ENCODE peak calls at places on chromosome 4, in eight cellular contexts. K, V, C, U, M, N, I and X are unnamed samples. For H3K4me1, the result is how much of the 10 kb centered on the place peaks cover.

GRCh38 chr4:121377065-121377464 is 3.8 kb downstream of the QRFPR start:
- DNase-seq in K (no peak), V (no peak), C (no peak), U (no peak), M (no peak), N (no peak), I (no peak), X (no peak)

GRCh38 chr4:108372678-108373077 is 203.9 kb upstream of the LEF1 start:
- DNase-seq in K (no peak), V (no peak), C (no peak), U (no peak), M (no peak), N (no peak), I (peak), X (peak)

GRCh38 chr4:95929448-95930064 is 89.7 kb downstream of the PDHA2 start:
- DNase-seq in K (no peak), V (no peak), C (no peak), U (peak), M (no peak), N (no peak), I (no peak), X (no peak)

GRCh38 chr4:108060686-108061321 is 71.1 kb downstream of the HADH start:
- DNase-seq in K (no peak), V (no peak), C (no peak), U (no peak), M (no peak), N (no peak), I (no peak), X (no peak)

GRCh38 chr4:84915396-84915780 is 51.1 kb downstream of the WDFY3 start:
- DNase-seq in K (no peak), V (no peak), C (no peak), U (no peak), M (no peak), N (peak), I (no peak), X (no peak)

GRCh38 chr4:186722856-186723206 is 825 bp downstream of the FAT1 start:
- DNase-seq in K (no peak), V (no peak), C (no peak), U (no peak), M (no peak), N (peak), I (no peak), X (no peak)

GRCh38 chr4:99832313-99832712 is 15.7 kb downstream of the DAPP1 start:
- DNase-seq in K (no peak), V (peak), C (no peak), U (peak), M (no peak), N (no peak), I (no peak), X (no peak)

GRCh38 chr4:153521467-153521866 is 55.3 kb downstream of the TMEM131L start:
- DNase-seq in K (no peak), V (no peak), C (no peak), U (no peak), M (no peak), N (no peak), I (no peak), X (peak)

GRCh38 chr4:117664706-117665444 is 369.4 kb upstream of the NDST3 start:
- DNase-seq in K (no peak), V (no peak), C (no peak), U (no peak), M (no peak), N (no peak), I (no peak), X (no peak)

GRCh38 chr4:138178566-138178965 is 63.6 kb downstream of the SLC7A11 start:
- DNase-seq in K (no peak), V (no peak), C (no peak), U (no peak), M (no peak), N (peak), I (no peak), X (no peak)

GRCh38 chr4:15035152-15035551 is 32.9 kb downstream of the CPEB2 start:
- DNase-seq in K (no peak), V (peak), C (no peak), U (no peak), M (no peak), N (no peak), I (no peak), X (no peak)

GRCh38 chr4:150318971-150319370 is 240.7 kb downstream of the DCLK2 start:
- DNase-seq in K (no peak), V (no peak), C (no peak), U (no peak), M (no peak), N (no peak), I (no peak), X (no peak)

GRCh38 chr4:108922191-108922590 is 159.3 kb upstream of the ETNPPL start:
- DNase-seq in K (no peak), V (no peak), C (no peak), U (no peak), M (no peak), N (no peak), I (no peak), X (no peak)

GRCh38 chr4:24010994-24011393 is 121.1 kb upstream of the PPARGC1A start:
- DNase-seq in K (no peak), V (no peak), C (no peak), U (peak), M (no peak), N (no peak), I (no peak), X (no peak)

GRCh38 chr4:115433501-115433900 is 320.1 kb upstream of the NDST4 start:
- DNase-seq in K (no peak), V (no peak), C (no peak), U (no peak), M (no peak), N (no peak), I (no peak), X (no peak)

GRCh38 chr4:88177981-88178632 is 19.7 kb upstream of the ABCG2 start:
- DNase-seq in K (peak), V (peak), C (no peak), U (peak), M (no peak), N (peak), I (no peak), X (no peak)

GRCh38 chr4:118772149-118773081 is 63.5 kb downstream of the SEC24D start:
- DNase-seq in K (no peak), V (peak), C (no peak), U (peak), M (no peak), N (peak), I (peak), X (no peak)

GRCh38 chr4:21451032-21451431 is 497.5 kb downstream of the KCNIP4 start:
- DNase-seq in K (no peak), V (no peak), C (no peak), U (no peak), M (no peak), N (peak), I (no peak), X (no peak)

GRCh38 chr4:10403633-10404445 is 53.4 kb downstream of the ZNF518B start:
- DNase-seq in K (no peak), V (peak), C (no peak), U (peak), M (no peak), N (peak), I (peak), X (no peak)

GRCh38 chr4:127124919-127125318 is 507.8 kb upstream of the INTU start:
- DNase-seq in K (no peak), V (peak), C (no peak), U (peak), M (no peak), N (peak), I (no peak), X (no peak)

GRCh38 chr4:30720021-30720655 is at the start of gene PCDH7:
- DNase-seq in K (peak), V (peak), C (peak), U (peak), M (peak), N (peak), I (no peak), X (no peak)

GRCh38 chr4:55512922-55513571 is 33.7 kb downstream of the CLOCK start:
- DNase-seq in K (no peak), V (no peak), C (no peak), U (no peak), M (no peak), N (peak), I (no peak), X (no peak)

GRCh38 chr4:111678908-111679307 is 466.3 kb upstream of the FAM241A start:
- DNase-seq in K (no peak), V (no peak), C (no peak), U (no peak), M (no peak), N (no peak), I (no peak), X (no peak)

GRCh38 chr4:45094676-45095075 is 368.3 kb upstream of the GNPDA2 start:
- DNase-seq in K (no peak), V (no peak), C (no peak), U (no peak), M (no peak), N (peak), I (no peak), X (no peak)

GRCh38 chr4:164027805-164028204 is 533.3 kb downstream of the TMA16 start:
- DNase-seq in K (no peak), V (no peak), C (no peak), U (no peak), M (no peak), N (no peak), I (no peak), X (no peak)

GRCh38 chr4:136743238-136743637 is 789.1 kb downstream of the PCDH18 start:
- DNase-seq in K (no peak), V (no peak), C (no peak), U (no peak), M (no peak), N (no peak), I (no peak), X (no peak)

GRCh38 chr4:73704314-73705055 is 35.9 kb upstream of the CXCL8 start:
- DNase-seq in K (peak), V (peak), C (peak), U (peak), M (peak), N (peak), I (no peak), X (no peak)

GRCh38 chr4:76364763-76365162 is 56.2 kb downstream of the CCDC158 start:
- DNase-seq in K (no peak), V (no peak), C (no peak), U (no peak), M (no peak), N (no peak), I (no peak), X (no peak)

GRCh38 chr4:127698789-127699200 is 31.4 kb upstream of the SLC25A31 start:
- DNase-seq in K (peak), V (no peak), C (no peak), U (no peak), M (no peak), N (peak), I (no peak), X (no peak)

GRCh38 chr4:10160280-10160856 is 43.8 kb upstream of the WDR1 start:
- DNase-seq in K (no peak), V (peak), C (no peak), U (peak), M (no peak), N (peak), I (no peak), X (no peak)

GRCh38 chr4:10944321-10944720 is 259.8 kb upstream of the CLNK start:
- DNase-seq in K (no peak), V (peak), C (no peak), U (no peak), M (no peak), N (no peak), I (no peak), X (no peak)

GRCh38 chr4:83011779-83012630 is 1.4 kb upstream of the LIN54 start:
- DNase-seq in K (peak), V (peak), C (no peak), U (peak), M (peak), N (peak), I (no peak), X (no peak)

GRCh38 chr4:15197005-15197404 is 194.7 kb downstream of the CPEB2 start:
- DNase-seq in K (no peak), V (peak), C (no peak), U (peak), M (no peak), N (peak), I (no peak), X (no peak)

GRCh38 chr4:16176621-16177020 is 49.6 kb downstream of the TAPT1 start:
- DNase-seq in K (no peak), V (no peak), C (no peak), U (no peak), M (no peak), N (no peak), I (no peak), X (no peak)

GRCh38 chr4:122712782-122713181 is 19.7 kb upstream of the BBS12 start:
- DNase-seq in K (no peak), V (no peak), C (no peak), U (no peak), M (no peak), N (peak), I (no peak), X (no peak)

GRCh38 chr4:150534818-150535217 is 47.1 kb upstream of the MAB21L2 start:
- DNase-seq in K (no peak), V (no peak), C (no peak), U (no peak), M (no peak), N (no peak), I (no peak), X (no peak)

GRCh38 chr4:72457158-72457557 is 111.9 kb downstream of the ADAMTS3 start:
- DNase-seq in K (no peak), V (no peak), C (no peak), U (no peak), M (no peak), N (no peak), I (no peak), X (no peak)

DNA sequence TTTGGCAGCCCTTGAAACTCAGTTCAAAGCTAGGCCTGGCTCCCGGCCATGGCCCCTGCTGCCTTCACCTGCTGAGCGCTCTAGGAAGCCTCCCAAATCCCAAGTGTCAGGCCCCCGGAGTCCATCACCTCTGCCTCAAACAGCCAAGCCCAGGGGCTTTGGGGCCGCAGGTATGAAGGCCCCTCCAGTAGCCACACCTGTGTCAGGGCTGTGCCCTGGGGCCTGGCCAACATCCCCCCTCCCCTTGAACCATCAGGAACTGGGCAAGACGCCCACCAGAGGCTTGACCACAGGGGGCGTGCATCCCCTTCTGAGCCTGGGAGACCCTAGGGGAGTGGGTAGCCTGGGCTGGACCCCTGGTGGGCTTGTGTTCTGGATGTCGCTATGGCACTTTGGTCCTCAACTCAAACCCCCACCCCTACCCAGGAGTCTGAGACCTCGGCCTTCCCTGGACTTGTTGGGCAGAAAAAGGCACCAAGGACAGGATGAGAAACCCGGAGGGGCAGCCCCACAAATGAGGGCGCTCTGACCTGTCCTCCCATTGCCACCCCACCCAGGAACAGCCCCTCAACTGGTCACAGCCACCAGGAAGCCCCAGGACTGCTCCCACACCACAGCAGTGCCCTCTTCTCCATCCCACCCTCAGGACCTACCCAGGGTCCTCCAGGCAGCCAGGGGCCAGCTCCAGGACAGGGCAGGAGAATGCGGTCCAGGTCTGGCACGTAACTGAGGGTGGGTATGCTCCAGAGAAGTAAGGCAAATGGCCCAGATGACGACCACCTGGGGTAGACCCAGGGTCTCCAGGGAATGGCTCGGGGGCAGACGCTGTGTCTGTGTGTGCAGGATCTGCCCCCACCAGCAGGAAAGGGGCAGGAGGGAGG is 4.2 kb upstream of the SLBP start:
- DNase-seq in K (no peak), V (no peak), C (peak), U (no peak), M (no peak), N (no peak), I (no peak), X (no peak)
- H3K4me1 ChIP-seq in K (under half), V (under half), C (under half), U (under half), M (under half), N (under half), I (under half), X (under half)

GRCh38 chr4:148694702-148695101 is 252.5 kb upstream of the NR3C2 start:
- DNase-seq in K (no peak), V (no peak), C (no peak), U (no peak), M (no peak), N (no peak), I (no peak), X (no peak)
- H3K4me1 ChIP-seq in K (under half), V (under half), C (under half), U (under half), M (under half), N (under half), I (under half), X (under half)

GRCh38 chr4:89300490-89300889 is 7.1 kb downstream of the GPRIN3 start:
- DNase-seq in K (no peak), V (no peak), C (no peak), U (no peak), M (no peak), N (no peak), I (no peak), X (no peak)
- H3K4me1 ChIP-seq in K (under half), V (under half), C (under half), U (under half), M (under half), N (under half), I (half or more), X (half or more)

GRCh38 chr4:8388471-8388870 is 52.1 kb downstream of the ACOX3 start:
- DNase-seq in K (no peak), V (no peak), C (no peak), U (no peak), M (no peak), N (no peak), I (no peak), X (no peak)
- H3K4me1 ChIP-seq in K (under half), V (under half), C (under half), U (under half), M (under half), N (under half), I (under half), X (under half)

GRCh38 chr4:6748286-6748685 is 32.3 kb downstream of the BLOC1S4 start:
- DNase-seq in K (no peak), V (peak), C (no peak), U (no peak), M (no peak), N (no peak), I (no peak), X (no peak)

GRCh38 chr4:6749340-6750171 is 33.0 kb upstream of the KIAA0232 start:
- DNase-seq in K (peak), V (peak), C (peak), U (no peak), M (peak), N (peak), I (no peak), X (no peak)

GRCh38 chr4:6750302-6751221 is 32.0 kb upstream of the KIAA0232 start:
- DNase-seq in K (peak), V (peak), C (no peak), U (no peak), M (no peak), N (no peak), I (no peak), X (no peak)

GRCh38 chr4:6746721-6747689 is 31.0 kb downstream of the BLOC1S4 start:
- DNase-seq in K (peak), V (peak), C (peak), U (no peak), M (no peak), N (no peak), I (no peak), X (no peak)

DNA sequence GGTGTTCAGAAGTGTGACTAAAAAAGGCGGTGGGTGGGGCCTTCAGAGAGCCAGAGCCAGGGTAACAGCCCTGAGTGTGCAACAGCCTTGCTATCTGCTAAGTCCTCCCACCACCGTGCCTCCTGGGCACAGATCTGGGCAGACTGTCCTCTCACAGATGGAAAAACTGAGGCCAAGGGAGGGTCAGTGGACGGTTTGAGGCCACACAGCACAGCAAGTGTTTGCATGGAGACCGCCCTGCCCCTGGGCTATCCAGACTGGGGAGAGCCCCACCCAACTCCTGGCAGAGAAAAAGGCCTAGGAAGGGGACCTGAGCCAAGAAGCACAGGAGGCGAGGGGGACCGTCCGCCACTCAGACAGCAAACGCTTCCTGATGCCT is 31.7 kb downstream of the BLOC1S4 start:
- DNase-seq in K (peak), V (peak), C (no peak), U (no peak), M (no peak), N (no peak), I (no peak), X (no peak)
- H3K4me1 ChIP-seq in K (half or more), V (under half), C (under half), U (under half), M (under half), N (under half), I (under half), X (under half)